ENCODE peak calls at places on chromosomes 7 and 10, in four cellular contexts. M, U, X and O are unnamed samples.

GRCh38 chr7:801940-802364 is 30.3 kb upstream of the SUN1 start:
- DNase-seq in U (peak; percentile 70), X (no peak), M (no peak), O (no peak)

GRCh38 chr10:3290550-3290949 is 118.0 kb upstream of the PITRM1 start:
- DNase-seq in M (no peak), X (no peak), U (no peak), O (no peak)

GRCh38 chr7:26603631-26604030 is 260.8 kb downstream of the SKAP2 start:
- DNase-seq in M (no peak), U (no peak), X (no peak), O (no peak)

GRCh38 chr10:113486531-113486930 is 66.3 kb upstream of the HABP2 start:
- DNase-seq in X (no peak), U (no peak), M (no peak), O (no peak)

GRCh38 chr10:131571845-131572244 is 260.3 kb upstream of the TCERG1L start:
- DNase-seq in M (no peak), X (no peak), U (no peak), O (no peak)

GRCh38 chr7:87328281-87328680 is 17.2 kb upstream of the CROT start:
- DNase-seq in M (peak; percentile 39), X (no peak), U (no peak), O (peak; percentile 43)

GRCh38 chr10:73848821-73849489 is 25.4 kb downstream of the CAMK2G start:
- DNase-seq in M (peak; percentile 78), U (peak; percentile 86), X (peak; percentile 62), O (peak; percentile 90)

GRCh38 chr10:125064681-125065492 is 95.5 kb downstream of the CTBP2 start:
- DNase-seq in X (no peak), M (peak; percentile 49), U (no peak), O (peak; percentile 64)

GRCh38 chr10:35456175-35456574 is 119.9 kb downstream of the CCNY start:
- DNase-seq in M (no peak), X (no peak), U (no peak), O (no peak)

GRCh38 chr10:22016046-22016705 is 12.6 kb upstream of the DNAJC1 start:
- DNase-seq in M (no peak), X (no peak), U (no peak), O (no peak)

GRCh38 chr7:121205777-121206176 is 123.0 kb upstream of the WNT16 start:
- DNase-seq in X (no peak), M (no peak), U (no peak), O (no peak)

GRCh38 chr7:103711413-103711812 is 265.4 kb upstream of the SLC26A5 start:
- DNase-seq in M (no peak), U (no peak), X (no peak), O (no peak)

GRCh38 chr7:98229441-98229840 is 18.2 kb downstream of the BHLHA15 start:
- DNase-seq in X (no peak), M (no peak), U (no peak), O (no peak)

GRCh38 chr7:142391191-142391992 is 133.5 kb upstream of the PRSS58 start:
- DNase-seq in U (no peak), X (no peak), M (peak; percentile 15), O (peak; percentile 35)

GRCh38 chr10:46106410-46107255 is 60.6 kb upstream of the MSMB start:
- DNase-seq in X (no peak), M (peak; percentile 12), U (peak; percentile 58), O (peak; percentile 70)

GRCh38 chr10:55283041-55283440 is 482.0 kb upstream of the PCDH15 start:
- DNase-seq in X (no peak), M (no peak), U (no peak), O (no peak)

GRCh38 chr7:155190608-155191536 is 106.8 kb upstream of the INSIG1 start:
- DNase-seq in M (no peak), X (no peak), U (no peak), O (peak; percentile 73)

GRCh38 chr10:93216341-93216985 is 142.8 kb downstream of the CYP26A1 start:
- DNase-seq in U (no peak), M (no peak), X (no peak), O (no peak)

GRCh38 chr10:23912884-23913401 is 296.0 kb upstream of the KIAA1217 start:
- DNase-seq in U (no peak), X (no peak), M (no peak), O (no peak)

GRCh38 chr7:98613601-98614425 is 3.3 kb upstream of the NPTX2 start:
- DNase-seq in X (no peak), M (peak; percentile 10), U (no peak), O (peak; percentile 43)

GRCh38 chr10:7070950-7071349 is 339.9 kb downstream of the SFMBT2 start:
- DNase-seq in U (no peak), M (no peak), X (no peak), O (no peak)

GRCh38 chr7:2109936-2110585 is 122.7 kb downstream of the MAD1L1 start:
- DNase-seq in M (peak; percentile 96), X (peak; percentile 93), U (no peak), O (peak; percentile 81)

GRCh38 chr10:15780353-15781135 is 60.8 kb upstream of the ITGA8 start:
- DNase-seq in M (peak; percentile 25), U (peak; percentile 67), X (no peak), O (no peak)

GRCh38 chr10:103850572-103850895 is 4.8 kb downstream of the SH3PXD2A start:
- DNase-seq in X (no peak), M (no peak), U (no peak), O (no peak)

GRCh38 chr10:6778992-6779701 is 199.1 kb upstream of the PRKCQ start:
- DNase-seq in X (no peak), U (no peak), M (peak; percentile 99), O (peak; percentile 89)

GRCh38 chr7:2003451-2003930 is 229.3 kb downstream of the MAD1L1 start:
- DNase-seq in U (peak; percentile 9), M (no peak), X (no peak), O (no peak)

GRCh38 chr10:4243651-4244050 is 458.6 kb upstream of the KLF6 start:
- DNase-seq in X (peak; percentile 85), M (peak; percentile 100), U (peak; percentile 58), O (peak; percentile 96)

GRCh38 chr7:86644282-86645173 is 819 bp downstream of the GRM3 start:
- DNase-seq in X (no peak), U (no peak), M (no peak), O (no peak)

GRCh38 chr10:33521904-33522303 is 187.4 kb upstream of the NRP1 start:
- DNase-seq in M (no peak), U (no peak), X (no peak), O (no peak)

DNA sequence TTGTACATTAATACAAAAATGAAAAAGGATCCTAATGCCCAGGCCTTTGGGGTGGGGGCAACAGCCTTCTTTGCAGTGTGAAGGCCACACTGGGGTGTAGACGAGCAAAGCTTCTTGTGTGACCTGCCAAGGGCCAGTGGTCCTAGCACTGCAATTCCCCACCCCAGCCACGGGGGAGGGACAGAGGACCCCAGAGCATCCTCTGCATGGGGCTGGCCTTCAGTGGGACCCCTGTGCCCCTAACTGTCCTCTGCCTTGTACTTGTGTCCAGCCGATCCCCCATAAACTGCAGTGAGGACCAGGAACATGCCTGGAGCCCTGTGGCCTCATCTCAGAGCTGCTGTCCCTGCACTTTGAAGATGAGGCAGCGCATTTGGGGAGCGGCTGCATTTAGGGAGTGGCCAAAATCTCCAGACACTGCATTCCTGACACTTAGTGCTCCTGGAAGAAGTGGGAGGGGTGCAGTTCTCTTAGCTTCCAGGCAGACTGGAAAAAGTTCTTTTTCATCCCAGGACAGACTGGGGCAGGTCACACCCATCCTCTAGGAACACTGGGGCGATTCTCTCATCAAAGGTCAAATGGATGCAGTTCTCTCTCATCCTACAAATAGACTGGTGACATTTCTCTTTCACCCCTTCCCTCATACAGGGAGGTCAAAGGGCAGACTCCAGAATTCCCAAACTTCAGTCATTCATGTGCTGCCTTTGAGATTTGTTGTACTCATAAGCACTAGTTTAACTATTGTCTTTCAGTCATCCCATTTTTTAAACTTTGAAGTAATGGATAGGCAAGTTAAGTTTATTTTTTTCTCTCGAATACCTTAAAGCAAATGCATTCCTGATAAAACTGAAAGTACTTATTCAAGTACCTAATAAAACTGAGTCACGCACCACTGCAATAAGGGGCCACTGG is 922 bp upstream of the MYO1G start:
- DNase-seq in U (no peak), M (no peak), X (no peak), O (no peak)
- H3K4me1 ChIP-seq in U (no peaks in the 10 kb centered on the region), M (peaks cover 10% of the 10 kb centered on the region), X (peaks cover 19% of the 10 kb centered on the region), O (peaks cover 29% of the 10 kb centered on the region)

GRCh38 chr7:73446716-73447115 is 13.1 kb downstream of the FZD9 start:
- DNase-seq in M (no peak), X (no peak), U (no peak), O (no peak)
- H3K36me3 ChIP-seq in M (peaks cover 74% of the 10 kb centered on the region), X (peaks cover 58% of the 10 kb centered on the region), U (peaks cover 95% of the 10 kb centered on the region), O (peaks cover 95% of the 10 kb centered on the region)

GRCh38 chr7:93119191-93119905 is 1.6 kb upstream of the SAMD9 start:
- DNase-seq in U (no peak), M (peak; percentile 4), X (no peak), O (peak; percentile 46)

GRCh38 chr7:93120981-93121549 is 3.3 kb upstream of the SAMD9 start:
- DNase-seq in M (no peak), U (no peak), X (no peak), O (no peak)

GRCh38 chr7:93115796-93116195 is 2.0 kb downstream of the SAMD9 start:
- DNase-seq in X (peak; percentile 33), M (peak; percentile 75), U (no peak), O (peak; percentile 69)

GRCh38 chr7:93117327-93117726 is 452 bp downstream of the SAMD9 start:
- DNase-seq in U (no peak), M (no peak), X (no peak), O (peak; percentile 21)

DNA sequence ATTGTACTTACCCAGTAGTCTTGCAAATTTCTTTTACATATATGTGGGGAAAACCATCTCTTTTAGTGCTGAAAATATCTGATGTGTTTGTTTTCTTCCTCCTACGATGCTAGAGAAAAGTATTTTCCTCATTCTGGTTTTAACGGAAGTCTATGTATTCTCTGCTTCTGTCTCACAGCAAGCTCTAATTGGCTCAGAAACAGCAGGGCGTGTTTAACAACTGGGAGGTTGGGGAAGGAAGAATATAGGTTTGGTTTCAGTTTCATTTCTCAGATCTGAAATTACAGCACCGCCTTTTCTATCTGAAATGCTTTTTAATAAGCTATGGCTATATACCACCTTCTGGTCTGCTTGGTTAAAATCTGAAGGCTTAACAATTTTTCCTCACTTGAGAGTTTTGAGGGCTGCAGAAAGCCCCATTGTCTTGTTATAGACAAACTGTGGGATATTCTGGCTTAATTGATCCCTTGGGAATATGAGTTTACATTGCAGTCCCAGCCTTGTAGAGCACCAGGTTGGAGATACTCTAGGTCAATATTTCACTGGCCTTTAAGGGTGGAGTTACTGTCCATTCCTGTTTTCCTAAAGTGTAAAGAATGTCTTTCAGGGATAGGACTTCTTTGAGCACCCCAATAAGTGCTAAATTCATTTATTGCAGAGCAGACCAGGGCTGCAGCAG is at the start of gene SAMD9:
- DNase-seq in X (peak; percentile 39), M (peak; percentile 77), U (peak; percentile 62), O (peak; percentile 96)
- H3K4me3 ChIP-seq in X (peak within 1 kb of the TSS; percentile 43), M (peak within 1 kb of the TSS; percentile 68), U (peak within 1 kb of the TSS; percentile 50), O (peak within 1 kb of the TSS; percentile 84)

GRCh38 chr7:131538071-131538790 is 18.2 kb downstream of the PODXL start:
- DNase-seq in U (no peak), M (peak; percentile 23), X (no peak), O (peak; percentile 37)
- H3K4me1 ChIP-seq in U (peaks cover 7% of the 10 kb centered on the region), M (peaks cover 9% of the 10 kb centered on the region), X (peaks cover 12% of the 10 kb centered on the region), O (peaks cover 17% of the 10 kb centered on the region)

GRCh38 chr7:66776800-66777468 is 36.4 kb downstream of the RABGEF1 start:
- DNase-seq in M (no peak), X (no peak), U (no peak), O (no peak)

GRCh38 chr7:66781408-66782090 is 41.0 kb downstream of the RABGEF1 start:
- DNase-seq in U (no peak), X (no peak), M (no peak), O (no peak)

GRCh38 chr7:66779669-66780408 is 39.3 kb downstream of the RABGEF1 start:
- DNase-seq in U (no peak), M (peak; percentile 56), X (peak; percentile 15), O (no peak)

GRCh38 chr7:66778201-66778600 is 37.7 kb downstream of the RABGEF1 start:
- DNase-seq in M (peak; percentile 65), X (no peak), U (no peak), O (peak; percentile 54)
- H3K36me3 ChIP-seq in M (peaks cover 29% of the 10 kb centered on the region), X (peaks cover 3% of the 10 kb centered on the region), U (peaks cover 42% of the 10 kb centered on the region), O (peaks cover 86% of the 10 kb centered on the region)

GRCh38 chr7:30840176-30841024 is 69.2 kb downstream of the MINDY4 start:
- DNase-seq in M (no peak), U (no peak), X (no peak), O (no peak)
- H3K4me3 ChIP-seq in M (no peak overlapping the region), U (no peak overlapping the region), X (no peak overlapping the region), O (no peak overlapping the region)